ENCODE peak calls at places on chromosomes 3 and 15, in nine cellular contexts. One of them, this sample, is unnamed.
A peak's percentile ranks its signal among the peaks of the same experiment; 100 is the strongest.

GRCh38 chr3:124409650-124410275 is 320.5 kb upstream of the UMPS start:
- DNase-seq in activated T-helper 1 cell treated with anti-CD3 and anti-CD28 coated beads, Interleukin-12 subunit alpha, Interleukin-12 subunit beta, Interleukin-2, Interleukin-4 antibody, amounts not matched to agents 30 ng/mL and 10 ng/mL and 1 ng/mL, durations not matched to agents 14 hours and 24 hours and 36 hours: no peak
- DNase-seq in posterior cingulate gyrus: no peak
- DNase-seq in substantia nigra: no peak
- DNase-seq in omental fat pad: no peak
- DNase-seq in erythroblast: no peak
- DNase-seq in fibroblast of pulmonary artery: peak; percentile 17
- DNase-seq in lower lobe of right lung: no peak
- DNase-seq in Peyer's patch: no peak
- DNase-seq in this sample: no peak

GRCh38 chr3:120683671-120684301 is 1.7 kb upstream of the HGD start:
- DNase-seq in omental fat pad: no peak
- DNase-seq in posterior cingulate gyrus: no peak
- DNase-seq in lower lobe of right lung: no peak
- DNase-seq in erythroblast: no peak
- DNase-seq in fibroblast of pulmonary artery: no peak
- DNase-seq in Peyer's patch: no peak
- DNase-seq in substantia nigra: no peak
- DNase-seq in activated T-helper 1 cell treated with anti-CD3 and anti-CD28 coated beads, Interleukin-12 subunit alpha, Interleukin-12 subunit beta, Interleukin-2, Interleukin-4 antibody, amounts not matched to agents 30 ng/mL and 10 ng/mL and 1 ng/mL, durations not matched to agents 14 hours and 24 hours and 36 hours: no peak
- DNase-seq in this sample: no peak

GRCh38 chr3:24687646-24688045 is 193.0 kb upstream of the THRB start:
- DNase-seq in posterior cingulate gyrus: no peak
- DNase-seq in erythroblast: no peak
- DNase-seq in omental fat pad: no peak
- DNase-seq in lower lobe of right lung: no peak
- DNase-seq in Peyer's patch: no peak
- DNase-seq in fibroblast of pulmonary artery: no peak
- DNase-seq in activated T-helper 1 cell treated with anti-CD3 and anti-CD28 coated beads, Interleukin-12 subunit alpha, Interleukin-12 subunit beta, Interleukin-2, Interleukin-4 antibody, amounts not matched to agents 30 ng/mL and 10 ng/mL and 1 ng/mL, durations not matched to agents 14 hours and 24 hours and 36 hours: no peak
- DNase-seq in substantia nigra: no peak
- DNase-seq in this sample: no peak

GRCh38 chr3:186783731-186784515 is 546 bp downstream of the EIF4A2 start:
- DNase-seq in Peyer's patch: peak; percentile 92
- DNase-seq in posterior cingulate gyrus: peak; percentile 90
- DNase-seq in substantia nigra: peak; percentile 81
- DNase-seq in erythroblast: peak; percentile 89
- DNase-seq in activated T-helper 1 cell treated with anti-CD3 and anti-CD28 coated beads, Interleukin-12 subunit alpha, Interleukin-12 subunit beta, Interleukin-2, Interleukin-4 antibody, amounts not matched to agents 30 ng/mL and 10 ng/mL and 1 ng/mL, durations not matched to agents 14 hours and 24 hours and 36 hours: peak; percentile 76
- DNase-seq in fibroblast of pulmonary artery: peak; percentile 83
- DNase-seq in lower lobe of right lung: peak; percentile 91
- DNase-seq in omental fat pad: peak; percentile 49
- DNase-seq in this sample: peak; percentile 87

GRCh38 chr3:99651561-99651960 is 13.2 kb downstream of the COL8A1 start:
- DNase-seq in omental fat pad: peak; percentile 38
- DNase-seq in activated T-helper 1 cell treated with anti-CD3 and anti-CD28 coated beads, Interleukin-12 subunit alpha, Interleukin-12 subunit beta, Interleukin-2, Interleukin-4 antibody, amounts not matched to agents 30 ng/mL and 10 ng/mL and 1 ng/mL, durations not matched to agents 14 hours and 24 hours and 36 hours: no peak
- DNase-seq in substantia nigra: no peak
- DNase-seq in Peyer's patch: no peak
- DNase-seq in erythroblast: no peak
- DNase-seq in lower lobe of right lung: no peak
- DNase-seq in posterior cingulate gyrus: no peak
- DNase-seq in fibroblast of pulmonary artery: peak; percentile 81
- DNase-seq in this sample: no peak

GRCh38 chr15:75921732-75922703 is 18.3 kb downstream of the FBXO22 start:
- DNase-seq in substantia nigra: no peak
- DNase-seq in omental fat pad: no peak
- DNase-seq in posterior cingulate gyrus: no peak
- DNase-seq in lower lobe of right lung: no peak
- DNase-seq in fibroblast of pulmonary artery: peak; percentile 87
- DNase-seq in Peyer's patch: peak; percentile 72
- DNase-seq in erythroblast: peak; percentile 88
- DNase-seq in activated T-helper 1 cell treated with anti-CD3 and anti-CD28 coated beads, Interleukin-12 subunit alpha, Interleukin-12 subunit beta, Interleukin-2, Interleukin-4 antibody, amounts not matched to agents 30 ng/mL and 10 ng/mL and 1 ng/mL, durations not matched to agents 14 hours and 24 hours and 36 hours: no peak
- DNase-seq in this sample: no peak

GRCh38 chr15:67564590-67565345 is 22.3 kb downstream of the MAP2K5 start:
- DNase-seq in omental fat pad: no peak
- DNase-seq in fibroblast of pulmonary artery: peak; percentile 10
- DNase-seq in erythroblast: no peak
- DNase-seq in lower lobe of right lung: no peak
- DNase-seq in Peyer's patch: no peak
- DNase-seq in activated T-helper 1 cell treated with anti-CD3 and anti-CD28 coated beads, Interleukin-12 subunit alpha, Interleukin-12 subunit beta, Interleukin-2, Interleukin-4 antibody, amounts not matched to agents 30 ng/mL and 10 ng/mL and 1 ng/mL, durations not matched to agents 14 hours and 24 hours and 36 hours: no peak
- DNase-seq in substantia nigra: no peak
- DNase-seq in posterior cingulate gyrus: no peak
- DNase-seq in this sample: no peak

GRCh38 chr3:177802151-177802900 is 605.0 kb upstream of the TBL1XR1 start:
- DNase-seq in erythroblast: no peak
- DNase-seq in lower lobe of right lung: no peak
- DNase-seq in fibroblast of pulmonary artery: no peak
- DNase-seq in Peyer's patch: no peak
- DNase-seq in posterior cingulate gyrus: no peak
- DNase-seq in omental fat pad: no peak
- DNase-seq in substantia nigra: no peak
- DNase-seq in activated T-helper 1 cell treated with anti-CD3 and anti-CD28 coated beads, Interleukin-12 subunit alpha, Interleukin-12 subunit beta, Interleukin-2, Interleukin-4 antibody, amounts not matched to agents 30 ng/mL and 10 ng/mL and 1 ng/mL, durations not matched to agents 14 hours and 24 hours and 36 hours: no peak
- DNase-seq in this sample: no peak

GRCh38 chr3:192851821-192852352 is 65.8 kb downstream of the MB21D2 start:
- DNase-seq in activated T-helper 1 cell treated with anti-CD3 and anti-CD28 coated beads, Interleukin-12 subunit alpha, Interleukin-12 subunit beta, Interleukin-2, Interleukin-4 antibody, amounts not matched to agents 30 ng/mL and 10 ng/mL and 1 ng/mL, durations not matched to agents 14 hours and 24 hours and 36 hours: no peak
- DNase-seq in fibroblast of pulmonary artery: peak; percentile 87
- DNase-seq in omental fat pad: peak; percentile 45
- DNase-seq in lower lobe of right lung: peak; percentile 75
- DNase-seq in erythroblast: no peak
- DNase-seq in substantia nigra: peak; percentile 72
- DNase-seq in Peyer's patch: peak; percentile 84
- DNase-seq in posterior cingulate gyrus: peak; percentile 42
- DNase-seq in this sample: peak; percentile 25

GRCh38 chr15:82128401-82129143 is 82.8 kb upstream of the MEX3B start:
- DNase-seq in omental fat pad: no peak
- DNase-seq in posterior cingulate gyrus: no peak
- DNase-seq in fibroblast of pulmonary artery: no peak
- DNase-seq in activated T-helper 1 cell treated with anti-CD3 and anti-CD28 coated beads, Interleukin-12 subunit alpha, Interleukin-12 subunit beta, Interleukin-2, Interleukin-4 antibody, amounts not matched to agents 30 ng/mL and 10 ng/mL and 1 ng/mL, durations not matched to agents 14 hours and 24 hours and 36 hours: no peak
- DNase-seq in erythroblast: no peak
- DNase-seq in substantia nigra: no peak
- DNase-seq in Peyer's patch: no peak
- DNase-seq in lower lobe of right lung: no peak
- DNase-seq in this sample: no peak

GRCh38 chr3:39408493-39409372 is 2.2 kb downstream of the RPSA start:
- DNase-seq in erythroblast: peak; percentile 39
- DNase-seq in posterior cingulate gyrus: no peak
- DNase-seq in lower lobe of right lung: no peak
- DNase-seq in substantia nigra: no peak
- DNase-seq in fibroblast of pulmonary artery: no peak
- DNase-seq in activated T-helper 1 cell treated with anti-CD3 and anti-CD28 coated beads, Interleukin-12 subunit alpha, Interleukin-12 subunit beta, Interleukin-2, Interleukin-4 antibody, amounts not matched to agents 30 ng/mL and 10 ng/mL and 1 ng/mL, durations not matched to agents 14 hours and 24 hours and 36 hours: no peak
- DNase-seq in Peyer's patch: no peak
- DNase-seq in omental fat pad: no peak
- DNase-seq in this sample: no peak

GRCh38 chr3:133570937-133571320 is 2.6 kb upstream of the CDV3 start:
- DNase-seq in activated T-helper 1 cell treated with anti-CD3 and anti-CD28 coated beads, Interleukin-12 subunit alpha, Interleukin-12 subunit beta, Interleukin-2, Interleukin-4 antibody, amounts not matched to agents 30 ng/mL and 10 ng/mL and 1 ng/mL, durations not matched to agents 14 hours and 24 hours and 36 hours: no peak
- DNase-seq in lower lobe of right lung: no peak
- DNase-seq in substantia nigra: no peak
- DNase-seq in Peyer's patch: no peak
- DNase-seq in fibroblast of pulmonary artery: peak; percentile 25
- DNase-seq in posterior cingulate gyrus: no peak
- DNase-seq in omental fat pad: no peak
- DNase-seq in erythroblast: no peak
- DNase-seq in this sample: no peak

GRCh38 chr15:56243117-56243773 is 434 bp downstream of the RFX7 start:
- DNase-seq in omental fat pad: no peak
- DNase-seq in erythroblast: peak; percentile 73
- DNase-seq in posterior cingulate gyrus: peak; percentile 39
- DNase-seq in substantia nigra: peak; percentile 64
- DNase-seq in activated T-helper 1 cell treated with anti-CD3 and anti-CD28 coated beads, Interleukin-12 subunit alpha, Interleukin-12 subunit beta, Interleukin-2, Interleukin-4 antibody, amounts not matched to agents 30 ng/mL and 10 ng/mL and 1 ng/mL, durations not matched to agents 14 hours and 24 hours and 36 hours: peak; percentile 22
- DNase-seq in Peyer's patch: peak; percentile 59
- DNase-seq in fibroblast of pulmonary artery: peak; percentile 39
- DNase-seq in lower lobe of right lung: peak; percentile 57
- DNase-seq in this sample: peak; percentile 50

GRCh38 chr3:131762981-131763380 is 260.2 kb upstream of the MRPL3 start:
- DNase-seq in omental fat pad: no peak
- DNase-seq in substantia nigra: no peak
- DNase-seq in lower lobe of right lung: no peak
- DNase-seq in erythroblast: no peak
- DNase-seq in activated T-helper 1 cell treated with anti-CD3 and anti-CD28 coated beads, Interleukin-12 subunit alpha, Interleukin-12 subunit beta, Interleukin-2, Interleukin-4 antibody, amounts not matched to agents 30 ng/mL and 10 ng/mL and 1 ng/mL, durations not matched to agents 14 hours and 24 hours and 36 hours: no peak
- DNase-seq in fibroblast of pulmonary artery: no peak
- DNase-seq in posterior cingulate gyrus: no peak
- DNase-seq in Peyer's patch: no peak
- DNase-seq in this sample: no peak

GRCh38 chr3:33211444-33211843 is 7.2 kb downstream of the SUSD5 start:
- DNase-seq in omental fat pad: no peak
- DNase-seq in Peyer's patch: no peak
- DNase-seq in posterior cingulate gyrus: no peak
- DNase-seq in lower lobe of right lung: no peak
- DNase-seq in fibroblast of pulmonary artery: peak; percentile 85
- DNase-seq in erythroblast: no peak
- DNase-seq in substantia nigra: no peak
- DNase-seq in activated T-helper 1 cell treated with anti-CD3 and anti-CD28 coated beads, Interleukin-12 subunit alpha, Interleukin-12 subunit beta, Interleukin-2, Interleukin-4 antibody, amounts not matched to agents 30 ng/mL and 10 ng/mL and 1 ng/mL, durations not matched to agents 14 hours and 24 hours and 36 hours: no peak
- DNase-seq in this sample: no peak

GRCh38 chr15:49847436-49847835 is 226.6 kb downstream of the DTWD1 start:
- DNase-seq in erythroblast: no peak
- DNase-seq in omental fat pad: no peak
- DNase-seq in Peyer's patch: no peak
- DNase-seq in substantia nigra: no peak
- DNase-seq in lower lobe of right lung: no peak
- DNase-seq in activated T-helper 1 cell treated with anti-CD3 and anti-CD28 coated beads, Interleukin-12 subunit alpha, Interleukin-12 subunit beta, Interleukin-2, Interleukin-4 antibody, amounts not matched to agents 30 ng/mL and 10 ng/mL and 1 ng/mL, durations not matched to agents 14 hours and 24 hours and 36 hours: no peak
- DNase-seq in fibroblast of pulmonary artery: peak; percentile 63
- DNase-seq in posterior cingulate gyrus: no peak
- DNase-seq in this sample: no peak

GRCh38 chr3:184335291-184335660 is 2.1 kb upstream of the FAM131A start:
- DNase-seq in omental fat pad: no peak
- DNase-seq in lower lobe of right lung: no peak
- DNase-seq in erythroblast: no peak
- DNase-seq in activated T-helper 1 cell treated with anti-CD3 and anti-CD28 coated beads, Interleukin-12 subunit alpha, Interleukin-12 subunit beta, Interleukin-2, Interleukin-4 antibody, amounts not matched to agents 30 ng/mL and 10 ng/mL and 1 ng/mL, durations not matched to agents 14 hours and 24 hours and 36 hours: no peak
- DNase-seq in fibroblast of pulmonary artery: no peak
- DNase-seq in Peyer's patch: no peak
- DNase-seq in substantia nigra: no peak
- DNase-seq in posterior cingulate gyrus: no peak
- DNase-seq in this sample: no peak

GRCh38 chr15:33844186-33844585 is 124.1 kb upstream of the CHRM5 start:
- DNase-seq in posterior cingulate gyrus: no peak
- DNase-seq in activated T-helper 1 cell treated with anti-CD3 and anti-CD28 coated beads, Interleukin-12 subunit alpha, Interleukin-12 subunit beta, Interleukin-2, Interleukin-4 antibody, amounts not matched to agents 30 ng/mL and 10 ng/mL and 1 ng/mL, durations not matched to agents 14 hours and 24 hours and 36 hours: no peak
- DNase-seq in fibroblast of pulmonary artery: no peak
- DNase-seq in substantia nigra: no peak
- DNase-seq in erythroblast: no peak
- DNase-seq in Peyer's patch: no peak
- DNase-seq in lower lobe of right lung: no peak
- DNase-seq in omental fat pad: no peak
- DNase-seq in this sample: no peak

GRCh38 chr3:49171775-49172500 is 540 bp downstream of the KLHDC8B start:
- DNase-seq in posterior cingulate gyrus: no peak
- DNase-seq in omental fat pad: no peak
- DNase-seq in fibroblast of pulmonary artery: no peak
- DNase-seq in activated T-helper 1 cell treated with anti-CD3 and anti-CD28 coated beads, Interleukin-12 subunit alpha, Interleukin-12 subunit beta, Interleukin-2, Interleukin-4 antibody, amounts not matched to agents 30 ng/mL and 10 ng/mL and 1 ng/mL, durations not matched to agents 14 hours and 24 hours and 36 hours: no peak
- DNase-seq in substantia nigra: no peak
- DNase-seq in erythroblast: no peak
- DNase-seq in lower lobe of right lung: no peak
- DNase-seq in Peyer's patch: no peak
- DNase-seq in this sample: no peak

GRCh38 chr3:132405188-132405587 is 12.1 kb upstream of the DNAJC13 start:
- DNase-seq in substantia nigra: no peak
- DNase-seq in fibroblast of pulmonary artery: peak; percentile 79
- DNase-seq in erythroblast: no peak
- DNase-seq in activated T-helper 1 cell treated with anti-CD3 and anti-CD28 coated beads, Interleukin-12 subunit alpha, Interleukin-12 subunit beta, Interleukin-2, Interleukin-4 antibody, amounts not matched to agents 30 ng/mL and 10 ng/mL and 1 ng/mL, durations not matched to agents 14 hours and 24 hours and 36 hours: no peak
- DNase-seq in lower lobe of right lung: no peak
- DNase-seq in posterior cingulate gyrus: no peak
- DNase-seq in Peyer's patch: no peak
- DNase-seq in omental fat pad: no peak
- DNase-seq in this sample: no peak

GRCh38 chr3:117756580-117756979 is 1047.0 kb downstream of the TUSC7 start:
- DNase-seq in omental fat pad: no peak
- DNase-seq in substantia nigra: no peak
- DNase-seq in fibroblast of pulmonary artery: no peak
- DNase-seq in activated T-helper 1 cell treated with anti-CD3 and anti-CD28 coated beads, Interleukin-12 subunit alpha, Interleukin-12 subunit beta, Interleukin-2, Interleukin-4 antibody, amounts not matched to agents 30 ng/mL and 10 ng/mL and 1 ng/mL, durations not matched to agents 14 hours and 24 hours and 36 hours: no peak
- DNase-seq in erythroblast: no peak
- DNase-seq in Peyer's patch: no peak
- DNase-seq in posterior cingulate gyrus: no peak
- DNase-seq in lower lobe of right lung: no peak
- DNase-seq in this sample: no peak

GRCh38 chr3:143309622-143310190 is 190.1 kb downstream of the CHST2 start:
- DNase-seq in erythroblast: no peak
- DNase-seq in fibroblast of pulmonary artery: no peak
- DNase-seq in substantia nigra: no peak
- DNase-seq in lower lobe of right lung: no peak
- DNase-seq in omental fat pad: no peak
- DNase-seq in Peyer's patch: no peak
- DNase-seq in posterior cingulate gyrus: no peak
- DNase-seq in activated T-helper 1 cell treated with anti-CD3 and anti-CD28 coated beads, Interleukin-12 subunit alpha, Interleukin-12 subunit beta, Interleukin-2, Interleukin-4 antibody, amounts not matched to agents 30 ng/mL and 10 ng/mL and 1 ng/mL, durations not matched to agents 14 hours and 24 hours and 36 hours: no peak
- DNase-seq in this sample: no peak

GRCh38 chr15:36499751-36500389 is 79.6 kb upstream of the CDIN1 start:
- DNase-seq in activated T-helper 1 cell treated with anti-CD3 and anti-CD28 coated beads, Interleukin-12 subunit alpha, Interleukin-12 subunit beta, Interleukin-2, Interleukin-4 antibody, amounts not matched to agents 30 ng/mL and 10 ng/mL and 1 ng/mL, durations not matched to agents 14 hours and 24 hours and 36 hours: no peak
- DNase-seq in posterior cingulate gyrus: no peak
- DNase-seq in erythroblast: no peak
- DNase-seq in substantia nigra: no peak
- DNase-seq in omental fat pad: no peak
- DNase-seq in fibroblast of pulmonary artery: peak; percentile 31
- DNase-seq in Peyer's patch: no peak
- DNase-seq in lower lobe of right lung: no peak
- DNase-seq in this sample: no peak

GRCh38 chr15:74995779-74996765 is 709 bp downstream of the SCAMP5 start:
- DNase-seq in lower lobe of right lung: no peak
- DNase-seq in omental fat pad: no peak
- DNase-seq in Peyer's patch: peak; percentile 58
- DNase-seq in fibroblast of pulmonary artery: no peak
- DNase-seq in substantia nigra: peak; percentile 46
- DNase-seq in erythroblast: no peak
- DNase-seq in posterior cingulate gyrus: peak; percentile 78
- DNase-seq in activated T-helper 1 cell treated with anti-CD3 and anti-CD28 coated beads, Interleukin-12 subunit alpha, Interleukin-12 subunit beta, Interleukin-2, Interleukin-4 antibody, amounts not matched to agents 30 ng/mL and 10 ng/mL and 1 ng/mL, durations not matched to agents 14 hours and 24 hours and 36 hours: no peak
- DNase-seq in this sample: peak; percentile 14

GRCh38 chr3:28322464-28322863 is 26.1 kb upstream of the ZCWPW2 start:
- DNase-seq in erythroblast: no peak
- DNase-seq in lower lobe of right lung: no peak
- DNase-seq in Peyer's patch: no peak
- DNase-seq in activated T-helper 1 cell treated with anti-CD3 and anti-CD28 coated beads, Interleukin-12 subunit alpha, Interleukin-12 subunit beta, Interleukin-2, Interleukin-4 antibody, amounts not matched to agents 30 ng/mL and 10 ng/mL and 1 ng/mL, durations not matched to agents 14 hours and 24 hours and 36 hours: no peak
- DNase-seq in posterior cingulate gyrus: no peak
- DNase-seq in fibroblast of pulmonary artery: peak; percentile 33
- DNase-seq in omental fat pad: no peak
- DNase-seq in substantia nigra: no peak
- DNase-seq in this sample: no peak

GRCh38 chr3:125051715-125052581 is 3.8 kb downstream of the HEG1 start:
- DNase-seq in Peyer's patch: peak; percentile 64
- DNase-seq in erythroblast: no peak
- DNase-seq in omental fat pad: no peak
- DNase-seq in activated T-helper 1 cell treated with anti-CD3 and anti-CD28 coated beads, Interleukin-12 subunit alpha, Interleukin-12 subunit beta, Interleukin-2, Interleukin-4 antibody, amounts not matched to agents 30 ng/mL and 10 ng/mL and 1 ng/mL, durations not matched to agents 14 hours and 24 hours and 36 hours: peak; percentile 66
- DNase-seq in substantia nigra: no peak
- DNase-seq in lower lobe of right lung: no peak
- DNase-seq in posterior cingulate gyrus: peak; percentile 22
- DNase-seq in fibroblast of pulmonary artery: peak; percentile 84
- DNase-seq in this sample: no peak

GRCh38 chr3:172467170-172467824 is 19.0 kb upstream of the GHSR start:
- DNase-seq in activated T-helper 1 cell treated with anti-CD3 and anti-CD28 coated beads, Interleukin-12 subunit alpha, Interleukin-12 subunit beta, Interleukin-2, Interleukin-4 antibody, amounts not matched to agents 30 ng/mL and 10 ng/mL and 1 ng/mL, durations not matched to agents 14 hours and 24 hours and 36 hours: no peak
- DNase-seq in lower lobe of right lung: no peak
- DNase-seq in posterior cingulate gyrus: no peak
- DNase-seq in erythroblast: no peak
- DNase-seq in substantia nigra: no peak
- DNase-seq in omental fat pad: no peak
- DNase-seq in fibroblast of pulmonary artery: peak; percentile 69
- DNase-seq in Peyer's patch: no peak
- DNase-seq in this sample: no peak

GRCh38 chr3:177300039-177300833 is 103.0 kb upstream of the TBL1XR1 start:
- DNase-seq in fibroblast of pulmonary artery: peak; percentile 55
- DNase-seq in lower lobe of right lung: no peak
- DNase-seq in posterior cingulate gyrus: no peak
- DNase-seq in erythroblast: peak; percentile 20
- DNase-seq in substantia nigra: peak; percentile 8
- DNase-seq in activated T-helper 1 cell treated with anti-CD3 and anti-CD28 coated beads, Interleukin-12 subunit alpha, Interleukin-12 subunit beta, Interleukin-2, Interleukin-4 antibody, amounts not matched to agents 30 ng/mL and 10 ng/mL and 1 ng/mL, durations not matched to agents 14 hours and 24 hours and 36 hours: no peak
- DNase-seq in Peyer's patch: peak; percentile 72
- DNase-seq in omental fat pad: no peak
- DNase-seq in this sample: no peak

GRCh38 chr3:46491089-46492070 is 6.4 kb upstream of the RTP3 start:
- DNase-seq in fibroblast of pulmonary artery: no peak
- DNase-seq in substantia nigra: no peak
- DNase-seq in posterior cingulate gyrus: no peak
- DNase-seq in activated T-helper 1 cell treated with anti-CD3 and anti-CD28 coated beads, Interleukin-12 subunit alpha, Interleukin-12 subunit beta, Interleukin-2, Interleukin-4 antibody, amounts not matched to agents 30 ng/mL and 10 ng/mL and 1 ng/mL, durations not matched to agents 14 hours and 24 hours and 36 hours: no peak
- DNase-seq in Peyer's patch: no peak
- DNase-seq in lower lobe of right lung: no peak
- DNase-seq in omental fat pad: no peak
- DNase-seq in erythroblast: no peak
- DNase-seq in this sample: no peak

GRCh38 chr3:188646592-188646991 is 492.6 kb downstream of the LPP start:
- DNase-seq in fibroblast of pulmonary artery: peak; percentile 56
- DNase-seq in omental fat pad: no peak
- DNase-seq in erythroblast: no peak
- DNase-seq in activated T-helper 1 cell treated with anti-CD3 and anti-CD28 coated beads, Interleukin-12 subunit alpha, Interleukin-12 subunit beta, Interleukin-2, Interleukin-4 antibody, amounts not matched to agents 30 ng/mL and 10 ng/mL and 1 ng/mL, durations not matched to agents 14 hours and 24 hours and 36 hours: no peak
- DNase-seq in lower lobe of right lung: no peak
- DNase-seq in substantia nigra: no peak
- DNase-seq in Peyer's patch: no peak
- DNase-seq in posterior cingulate gyrus: no peak
- DNase-seq in this sample: no peak

GRCh38 chr3:170180952-170181876 is at the start of gene PHC3:
- DNase-seq in erythroblast: peak; percentile 93
- DNase-seq in substantia nigra: peak; percentile 90
- DNase-seq in activated T-helper 1 cell treated with anti-CD3 and anti-CD28 coated beads, Interleukin-12 subunit alpha, Interleukin-12 subunit beta, Interleukin-2, Interleukin-4 antibody, amounts not matched to agents 30 ng/mL and 10 ng/mL and 1 ng/mL, durations not matched to agents 14 hours and 24 hours and 36 hours: peak; percentile 88
- DNase-seq in posterior cingulate gyrus: peak; percentile 89
- DNase-seq in Peyer's patch: peak; percentile 96
- DNase-seq in lower lobe of right lung: peak; percentile 93
- DNase-seq in fibroblast of pulmonary artery: peak; percentile 90
- DNase-seq in omental fat pad: peak; percentile 78
- DNase-seq in this sample: peak; percentile 94

This sample was measured in amygdala.